ENCODE peak calls at places on chromosomes 12 and 14, in five cellular contexts. U is AG04450, Q is left kidney, O is NCI-H1436 treated with DMSO at 0.1 percent for 48 hours, L is Right ventricle myocardium superior. F is an unnamed sample.

GRCh38 chr14:51582437-51582836 is 69.3 kb upstream of the FRMD6 start:
- DNase-seq in Q (no peak), U (no peak), L (no peak), O (no peak), F (no peak)

GRCh38 chr12:96811083-96811482 is 96.0 kb upstream of the NEDD1 start:
- DNase-seq in U (peak), L (no peak), Q (no peak), O (no peak), F (peak)

GRCh38 chr14:102775855-102776760 is 1.1 kb upstream of the TRAF3 start:
- DNase-seq in Q (no peak), U (no peak), O (no peak), L (no peak), F (no peak)

GRCh38 chr12:46956451-46957035 is 122.9 kb upstream of the PCED1B start:
- DNase-seq in O (no peak), L (no peak), U (no peak), Q (no peak), F (peak)

GRCh38 chr14:95463173-95463901 is 53.1 kb downstream of the SYNE3 start:
- DNase-seq in O (peak), Q (no peak), U (no peak), L (no peak), F (no peak)

GRCh38 chr12:11961686-11962085 is 109.1 kb upstream of the BCL2L14 start:
- DNase-seq in U (no peak), Q (no peak), O (no peak), L (no peak), F (no peak)

GRCh38 chr14:42222924-42223471 is 616.3 kb downstream of the LRFN5 start:
- DNase-seq in L (no peak), O (peak), Q (peak), U (peak), F (no peak)

GRCh38 chr14:92729632-92730358 is 18.6 kb downstream of the LGMN start:
- DNase-seq in L (no peak), O (no peak), Q (no peak), U (peak), F (peak)

GRCh38 chr12:8948711-8949524 is 527 bp downstream of the M6PR start:
- DNase-seq in U (no peak), L (no peak), Q (peak), O (no peak), F (peak)

GRCh38 chr14:68819260-68819691 is 26.4 kb upstream of the ZFP36L1 start:
- DNase-seq in Q (peak), U (no peak), L (peak), O (no peak), F (no peak)

GRCh38 chr12:122850695-122851350 is 15.6 kb downstream of the HIP1R start:
- DNase-seq in U (no peak), L (no peak), O (no peak), Q (no peak), F (peak)

GRCh38 chr14:31382221-31382620 is 38.1 kb downstream of the HEATR5A start:
- DNase-seq in Q (no peak), O (no peak), L (no peak), U (no peak), F (no peak)

GRCh38 chr12:56630180-56630632 is at the start of gene BAZ2A:
- DNase-seq in Q (peak), U (peak), L (peak), O (peak), F (peak)

GRCh38 chr12:3752741-3753486 is at the start of gene CRACR2A:
- DNase-seq in O (no peak), U (peak), L (peak), Q (peak), F (peak)

F was measured in MV-4-11.